ENCODE peak calls at places on chromosomes 12 and 14, in ten cellular contexts. K, R, G, E, V, O, X, Z, B and Q are unnamed samples.

GRCh38 chr12:104721944-104722343 is 236.1 kb downstream of the SLC41A2 start:
- DNase-seq in K (no peak), R (no peak), G (no peak), E (no peak), V (no peak), O (no peak), X (no peak), Z (no peak), B (no peak), Q (no peak)

GRCh38 chr14:100779691-100780080 is 46.2 kb upstream of the MEG3 start:
- DNase-seq in K (no peak), R (no peak), G (no peak), E (no peak), V (no peak), O (no peak), X (no peak), Z (no peak), B (no peak), Q (no peak)

GRCh38 chr12:179885-180284 is 34.1 kb downstream of the SLC6A12 start:
- DNase-seq in K (no peak), R (no peak), G (no peak), E (no peak), V (no peak), O (no peak), X (no peak), Z (no peak), B (no peak), Q (no peak)

GRCh38 chr12:127145929-127146789 is 1120.8 kb upstream of the TMEM132C start:
- DNase-seq in K (peak; percentile 5), R (peak; percentile 60), G (no peak), E (peak; percentile 54), V (peak; percentile 78), O (peak; percentile 93), X (no peak), Z (peak; percentile 89), B (no peak), Q (no peak)

GRCh38 chr14:100405752-100406455 is 82.8 kb downstream of the SLC25A47 start:
- DNase-seq in K (no peak), R (no peak), G (no peak), E (no peak), V (no peak), O (no peak), X (no peak), Z (no peak), B (no peak), Q (no peak)

GRCh38 chr14:105281354-105282097 is 19.3 kb downstream of the BRF1 start:
- DNase-seq in K (no peak), R (no peak), G (peak; percentile 63), E (peak; percentile 53), V (no peak), O (no peak), X (no peak), Z (peak; percentile 64), B (no peak), Q (no peak)

GRCh38 chr12:49618576-49618975 is 4.8 kb upstream of the PRPF40B start:
- DNase-seq in K (no peak), R (no peak), G (no peak), E (no peak), V (no peak), O (no peak), X (no peak), Z (no peak), B (no peak), Q (no peak)

GRCh38 chr12:27984275-27984674 is 11.7 kb upstream of the PTHLH start:
- DNase-seq in K (no peak), R (no peak), G (no peak), E (no peak), V (no peak), O (no peak), X (no peak), Z (peak; percentile 32), B (no peak), Q (no peak)

GRCh38 chr14:73741386-73741875 is 27.2 kb upstream of the PNMA1 start:
- DNase-seq in K (peak; percentile 72), R (peak; percentile 78), G (peak; percentile 97), E (peak; percentile 43), V (peak; percentile 71), O (peak; percentile 95), X (no peak), Z (peak; percentile 11), B (no peak), Q (no peak)

GRCh38 chr12:39440101-39440500 is 2.8 kb downstream of the KIF21A start:
- DNase-seq in K (no peak), R (no peak), G (no peak), E (no peak), V (no peak), O (no peak), X (no peak), Z (no peak), B (no peak), Q (no peak)

GRCh38 chr12:1691123-1692007 is 495 bp downstream of the ADIPOR2 start:
- DNase-seq in K (peak; percentile 47), R (peak; percentile 32), G (peak; percentile 58), E (no peak), V (no peak), O (peak; percentile 84), X (peak; percentile 24), Z (peak; percentile 89), B (no peak), Q (peak; percentile 69)

GRCh38 chr12:47814539-47815170 is 5.0 kb downstream of the HDAC7 start:
- DNase-seq in K (no peak), R (no peak), G (no peak), E (no peak), V (no peak), O (peak; percentile 53), X (no peak), Z (no peak), B (no peak), Q (no peak)

GRCh38 chr12:14885718-14886201 is at the start of gene MGP:
- DNase-seq in K (no peak), R (peak; percentile 81), G (no peak), E (peak; percentile 76), V (no peak), O (no peak), X (no peak), Z (no peak), B (no peak), Q (peak; percentile 10)

GRCh38 chr12:54229624-54230212 is 40.9 kb upstream of the SMUG1 start:
- DNase-seq in K (no peak), R (peak; percentile 72), G (no peak), E (peak; percentile 77), V (no peak), O (no peak), X (no peak), Z (no peak), B (no peak), Q (no peak)

GRCh38 chr12:16984484-16984883 is 378.5 kb upstream of the LMO3 start:
- DNase-seq in K (no peak), R (no peak), G (no peak), E (no peak), V (no peak), O (no peak), X (no peak), Z (no peak), B (no peak), Q (no peak)

GRCh38 chr12:12661086-12661485 is 34.9 kb downstream of the GPR19 start:
- DNase-seq in K (no peak), R (no peak), G (no peak), E (peak; percentile 59), V (no peak), O (no peak), X (no peak), Z (no peak), B (no peak), Q (no peak)

GRCh38 chr12:43912851-43913250 is 77.0 kb downstream of the TMEM117 start:
- DNase-seq in K (no peak), R (no peak), G (no peak), E (no peak), V (no peak), O (no peak), X (no peak), Z (no peak), B (no peak), Q (no peak)

GRCh38 chr12:109738878-109739665 is 25.4 kb downstream of the FAM222A start:
- DNase-seq in K (no peak), R (peak; percentile 5), G (no peak), E (no peak), V (peak; percentile 4), O (peak; percentile 59), X (no peak), Z (no peak), B (no peak), Q (no peak)

GRCh38 chr12:78009031-78009430 is 178.3 kb downstream of the NAV3 start:
- DNase-seq in K (no peak), R (no peak), G (no peak), E (no peak), V (no peak), O (no peak), X (no peak), Z (no peak), B (no peak), Q (no peak)

GRCh38 chr12:2998789-2999264 is 39.6 kb downstream of the TEAD4 start:
- DNase-seq in K (no peak), R (peak; percentile 93), G (no peak), E (peak; percentile 43), V (no peak), O (no peak), X (no peak), Z (no peak), B (no peak), Q (no peak)

GRCh38 chr12:122423258-122424165 is 1.0 kb upstream of the CLIP1 start:
- DNase-seq in K (peak; percentile 39), R (no peak), G (peak; percentile 51), E (no peak), V (peak; percentile 23), O (no peak), X (peak; percentile 15), Z (peak; percentile 82), B (no peak), Q (peak; percentile 48)

GRCh38 chr12:46557539-46558373 is 185.2 kb upstream of the SLC38A2 start:
- DNase-seq in K (no peak), R (no peak), G (no peak), E (peak; percentile 70), V (no peak), O (no peak), X (no peak), Z (no peak), B (no peak), Q (no peak)

GRCh38 chr14:99809376-99809775 is 16.2 kb downstream of the EML1 start:
- DNase-seq in K (no peak), R (peak; percentile 85), G (no peak), E (peak; percentile 90), V (no peak), O (no peak), X (no peak), Z (no peak), B (peak; percentile 39), Q (no peak)

GRCh38 chr12:75842119-75842518 is 189.5 kb downstream of the PHLDA1 start:
- DNase-seq in K (no peak), R (no peak), G (no peak), E (no peak), V (no peak), O (no peak), X (no peak), Z (no peak), B (no peak), Q (peak; percentile 23)

GRCh38 chr14:105589161-105589925 is 63.0 kb downstream of the TMEM121 start:
- DNase-seq in K (no peak), R (no peak), G (no peak), E (no peak), V (no peak), O (peak; percentile 76), X (no peak), Z (no peak), B (no peak), Q (no peak)

GRCh38 chr12:42912367-42912766 is 322.8 kb upstream of the PRICKLE1 start:
- DNase-seq in K (no peak), R (no peak), G (no peak), E (no peak), V (no peak), O (no peak), X (no peak), Z (no peak), B (no peak), Q (no peak)